ENCODE peak calls at places on chromosomes 7 and 10, in nine cellular contexts. M is iris pigment epithelial cell; U is psoas muscle; J is cardiac fibroblast; X is aorta; N is activated CD4-positive, alpha-beta T cell treated with anti-CD3 and anti-CD28 coated beads, Interleukin-2, amount 50 U/mL, for 1 hour; W is neural crest cell; L is T-helper 22 cell; Q is GM23248. T is an unnamed sample.

GRCh38 chr10:20953120-20953519 is 56.0 kb upstream of the NEBL start:
- DNase-seq in Q (no peak), U (no peak), J (no peak), W (no peak), X (no peak), N (no peak), L (no peak), M (no peak), T (no peak)

GRCh38 chr10:118013078-118013568 is 33.6 kb downstream of the RAB11FIP2 start:
- DNase-seq in L (no peak), U (no peak), N (no peak), Q (no peak), X (no peak), M (no peak), J (no peak), W (no peak), T (no peak)

GRCh38 chr10:17984056-17984455 is 32.3 kb downstream of the SLC39A12 start:
- DNase-seq in U (no peak), L (no peak), M (peak), J (peak), X (no peak), N (no peak), Q (peak), W (no peak), T (peak)

GRCh38 chr10:42975558-42976352 is 101.1 kb upstream of the RET start:
- DNase-seq in M (no peak), L (no peak), Q (no peak), N (no peak), J (no peak), U (no peak), W (no peak), X (no peak), T (no peak)

GRCh38 chr7:7438851-7439250 is 96.8 kb downstream of the COL28A1 start:
- DNase-seq in L (no peak), W (no peak), J (peak), X (no peak), N (no peak), U (no peak), Q (peak), M (peak), T (peak)

GRCh38 chr7:101733713-101734475 is 83.5 kb upstream of the CUX1 start:
- DNase-seq in M (peak), J (peak), W (peak), N (no peak), U (peak), X (peak), Q (peak), L (no peak), T (peak)

GRCh38 chr10:73110345-73110849 is at the start of gene NUDT13:
- DNase-seq in N (peak), L (peak), M (peak), W (peak), J (peak), U (peak), Q (peak), X (peak), T (peak)

GRCh38 chr7:101628522-101628921 is 574 bp downstream of the MYL10 start:
- DNase-seq in X (no peak), J (no peak), U (peak), W (no peak), M (no peak), Q (no peak), N (no peak), L (no peak), T (no peak)

GRCh38 chr7:157335256-157335655 is 1.5 kb upstream of the DNAJB6 start:
- DNase-seq in Q (peak), M (no peak), W (no peak), X (no peak), N (no peak), U (no peak), L (no peak), J (no peak), T (no peak)

T was measured in choroid plexus epithelial cell.